ENCODE peak calls at places on chromosomes 11 and 22, in four cellular contexts. One of them, this sample, is unnamed.

GRCh38 chr11:76339217-76339616 is 41.7 kb downstream of the THAP12 start:
- DNase-seq in SHP77 treated with DMSO at 0.1 percent for 48 hours: no peak
- DNase-seq in stimulated activated CD4-positive, alpha-beta T cell treated with anti-CD3 and anti-CD28 coated beads, Interleukin-1b, Interleukin-23, amount 100 ng/mL, for 1 hour: no peak
- DNase-seq in NCI-H1436 treated with DMSO at 0.1 percent for 48 hours: no peak
- DNase-seq in this sample: no peak

GRCh38 chr11:12251651-12252560 is 125.5 kb upstream of the PARVA start:
- DNase-seq in SHP77 treated with DMSO at 0.1 percent for 48 hours: no peak
- DNase-seq in stimulated activated CD4-positive, alpha-beta T cell treated with anti-CD3 and anti-CD28 coated beads, Interleukin-1b, Interleukin-23, amount 100 ng/mL, for 1 hour: no peak
- DNase-seq in NCI-H1436 treated with DMSO at 0.1 percent for 48 hours: no peak
- DNase-seq in this sample: no peak

GRCh38 chr11:37511425-37511933 is 913.4 kb upstream of the RAG2 start:
- DNase-seq in SHP77 treated with DMSO at 0.1 percent for 48 hours: no peak
- DNase-seq in stimulated activated CD4-positive, alpha-beta T cell treated with anti-CD3 and anti-CD28 coated beads, Interleukin-1b, Interleukin-23, amount 100 ng/mL, for 1 hour: no peak
- DNase-seq in NCI-H1436 treated with DMSO at 0.1 percent for 48 hours: no peak
- DNase-seq in this sample: no peak

GRCh38 chr11:34857463-34857862 is 58.7 kb downstream of the APIP start:
- DNase-seq in SHP77 treated with DMSO at 0.1 percent for 48 hours: no peak
- DNase-seq in stimulated activated CD4-positive, alpha-beta T cell treated with anti-CD3 and anti-CD28 coated beads, Interleukin-1b, Interleukin-23, amount 100 ng/mL, for 1 hour: no peak
- DNase-seq in NCI-H1436 treated with DMSO at 0.1 percent for 48 hours: no peak
- DNase-seq in this sample: no peak

GRCh38 chr11:31141804-31142203 is 227.7 kb downstream of the DCDC1 start:
- DNase-seq in SHP77 treated with DMSO at 0.1 percent for 48 hours: no peak
- DNase-seq in stimulated activated CD4-positive, alpha-beta T cell treated with anti-CD3 and anti-CD28 coated beads, Interleukin-1b, Interleukin-23, amount 100 ng/mL, for 1 hour: no peak
- DNase-seq in NCI-H1436 treated with DMSO at 0.1 percent for 48 hours: no peak
- DNase-seq in this sample: no peak

GRCh38 chr11:876550-876949 is 33.9 kb downstream of the TSPAN4 start:
- DNase-seq in SHP77 treated with DMSO at 0.1 percent for 48 hours: no peak
- DNase-seq in stimulated activated CD4-positive, alpha-beta T cell treated with anti-CD3 and anti-CD28 coated beads, Interleukin-1b, Interleukin-23, amount 100 ng/mL, for 1 hour: no peak
- DNase-seq in NCI-H1436 treated with DMSO at 0.1 percent for 48 hours: no peak
- DNase-seq in this sample: no peak

GRCh38 chr11:110296226-110297081 is at the start of gene RDX:
- DNase-seq in SHP77 treated with DMSO at 0.1 percent for 48 hours: peak
- DNase-seq in stimulated activated CD4-positive, alpha-beta T cell treated with anti-CD3 and anti-CD28 coated beads, Interleukin-1b, Interleukin-23, amount 100 ng/mL, for 1 hour: peak
- DNase-seq in NCI-H1436 treated with DMSO at 0.1 percent for 48 hours: no peak
- DNase-seq in this sample: peak

GRCh38 chr11:32094931-32095330 is 4.1 kb downstream of the RCN1 start:
- DNase-seq in SHP77 treated with DMSO at 0.1 percent for 48 hours: no peak
- DNase-seq in stimulated activated CD4-positive, alpha-beta T cell treated with anti-CD3 and anti-CD28 coated beads, Interleukin-1b, Interleukin-23, amount 100 ng/mL, for 1 hour: no peak
- DNase-seq in NCI-H1436 treated with DMSO at 0.1 percent for 48 hours: no peak
- DNase-seq in this sample: no peak

GRCh38 chr11:28858076-28858475 is 749.9 kb downstream of the METTL15 start:
- DNase-seq in SHP77 treated with DMSO at 0.1 percent for 48 hours: no peak
- DNase-seq in stimulated activated CD4-positive, alpha-beta T cell treated with anti-CD3 and anti-CD28 coated beads, Interleukin-1b, Interleukin-23, amount 100 ng/mL, for 1 hour: no peak
- DNase-seq in NCI-H1436 treated with DMSO at 0.1 percent for 48 hours: no peak
- DNase-seq in this sample: no peak

GRCh38 chr11:11555228-11555627 is 66.6 kb downstream of the GALNT18 start:
- DNase-seq in SHP77 treated with DMSO at 0.1 percent for 48 hours: no peak
- DNase-seq in stimulated activated CD4-positive, alpha-beta T cell treated with anti-CD3 and anti-CD28 coated beads, Interleukin-1b, Interleukin-23, amount 100 ng/mL, for 1 hour: no peak
- DNase-seq in NCI-H1436 treated with DMSO at 0.1 percent for 48 hours: no peak
- DNase-seq in this sample: no peak

GRCh38 chr11:118156531-118157185 is 4.0 kb upstream of the SCN4B start:
- DNase-seq in SHP77 treated with DMSO at 0.1 percent for 48 hours: no peak
- DNase-seq in stimulated activated CD4-positive, alpha-beta T cell treated with anti-CD3 and anti-CD28 coated beads, Interleukin-1b, Interleukin-23, amount 100 ng/mL, for 1 hour: no peak
- DNase-seq in NCI-H1436 treated with DMSO at 0.1 percent for 48 hours: no peak
- DNase-seq in this sample: no peak

GRCh38 chr11:1368966-1369365 is 20.8 kb upstream of the BRSK2 start:
- DNase-seq in SHP77 treated with DMSO at 0.1 percent for 48 hours: no peak
- DNase-seq in stimulated activated CD4-positive, alpha-beta T cell treated with anti-CD3 and anti-CD28 coated beads, Interleukin-1b, Interleukin-23, amount 100 ng/mL, for 1 hour: no peak
- DNase-seq in NCI-H1436 treated with DMSO at 0.1 percent for 48 hours: no peak
- DNase-seq in this sample: no peak

GRCh38 chr11:57094206-57094940 is 87.4 kb upstream of the LRRC55 start:
- DNase-seq in SHP77 treated with DMSO at 0.1 percent for 48 hours: no peak
- DNase-seq in stimulated activated CD4-positive, alpha-beta T cell treated with anti-CD3 and anti-CD28 coated beads, Interleukin-1b, Interleukin-23, amount 100 ng/mL, for 1 hour: no peak
- DNase-seq in NCI-H1436 treated with DMSO at 0.1 percent for 48 hours: no peak
- DNase-seq in this sample: no peak

GRCh38 chr11:66619080-66619554 is 2.7 kb downstream of the RBM14 start:
- DNase-seq in SHP77 treated with DMSO at 0.1 percent for 48 hours: no peak
- DNase-seq in stimulated activated CD4-positive, alpha-beta T cell treated with anti-CD3 and anti-CD28 coated beads, Interleukin-1b, Interleukin-23, amount 100 ng/mL, for 1 hour: no peak
- DNase-seq in NCI-H1436 treated with DMSO at 0.1 percent for 48 hours: no peak
- DNase-seq in this sample: no peak

GRCh38 chr11:77038029-77038824 is 4.0 kb downstream of the B3GNT6 start:
- DNase-seq in SHP77 treated with DMSO at 0.1 percent for 48 hours: no peak
- DNase-seq in stimulated activated CD4-positive, alpha-beta T cell treated with anti-CD3 and anti-CD28 coated beads, Interleukin-1b, Interleukin-23, amount 100 ng/mL, for 1 hour: no peak
- DNase-seq in NCI-H1436 treated with DMSO at 0.1 percent for 48 hours: no peak
- DNase-seq in this sample: no peak

GRCh38 chr22:30871391-30872281 is 96.9 kb downstream of the MORC2 start:
- DNase-seq in SHP77 treated with DMSO at 0.1 percent for 48 hours: no peak
- DNase-seq in stimulated activated CD4-positive, alpha-beta T cell treated with anti-CD3 and anti-CD28 coated beads, Interleukin-1b, Interleukin-23, amount 100 ng/mL, for 1 hour: no peak
- DNase-seq in NCI-H1436 treated with DMSO at 0.1 percent for 48 hours: no peak
- DNase-seq in this sample: no peak

GRCh38 chr11:14974723-14975587 is 2.8 kb upstream of the CALCA start:
- DNase-seq in SHP77 treated with DMSO at 0.1 percent for 48 hours: peak
- DNase-seq in stimulated activated CD4-positive, alpha-beta T cell treated with anti-CD3 and anti-CD28 coated beads, Interleukin-1b, Interleukin-23, amount 100 ng/mL, for 1 hour: no peak
- DNase-seq in NCI-H1436 treated with DMSO at 0.1 percent for 48 hours: no peak
- DNase-seq in this sample: peak

GRCh38 chr22:17985606-17986005 is 38.8 kb downstream of the MICAL3 start:
- DNase-seq in SHP77 treated with DMSO at 0.1 percent for 48 hours: no peak
- DNase-seq in stimulated activated CD4-positive, alpha-beta T cell treated with anti-CD3 and anti-CD28 coated beads, Interleukin-1b, Interleukin-23, amount 100 ng/mL, for 1 hour: no peak
- DNase-seq in NCI-H1436 treated with DMSO at 0.1 percent for 48 hours: no peak
- DNase-seq in this sample: no peak

GRCh38 chr22:25160120-25160996 is 39.3 kb upstream of the CRYBB3 start:
- DNase-seq in SHP77 treated with DMSO at 0.1 percent for 48 hours: no peak
- DNase-seq in stimulated activated CD4-positive, alpha-beta T cell treated with anti-CD3 and anti-CD28 coated beads, Interleukin-1b, Interleukin-23, amount 100 ng/mL, for 1 hour: no peak
- DNase-seq in NCI-H1436 treated with DMSO at 0.1 percent for 48 hours: no peak
- DNase-seq in this sample: no peak

GRCh38 chr11:74602637-74603591 is 10.5 kb downstream of the POLD3 start:
- DNase-seq in SHP77 treated with DMSO at 0.1 percent for 48 hours: no peak
- DNase-seq in stimulated activated CD4-positive, alpha-beta T cell treated with anti-CD3 and anti-CD28 coated beads, Interleukin-1b, Interleukin-23, amount 100 ng/mL, for 1 hour: no peak
- DNase-seq in NCI-H1436 treated with DMSO at 0.1 percent for 48 hours: no peak
- DNase-seq in this sample: no peak

GRCh38 chr11:134397304-134398078 is 14.6 kb downstream of the B3GAT1 start:
- DNase-seq in SHP77 treated with DMSO at 0.1 percent for 48 hours: no peak
- DNase-seq in stimulated activated CD4-positive, alpha-beta T cell treated with anti-CD3 and anti-CD28 coated beads, Interleukin-1b, Interleukin-23, amount 100 ng/mL, for 1 hour: no peak
- DNase-seq in NCI-H1436 treated with DMSO at 0.1 percent for 48 hours: no peak
- DNase-seq in this sample: no peak